ENCODE peak calls at places on chromosomes 5 and 9, in four cellular contexts. A is non-pigmented ciliary epithelial cell, X is Daoy, L is aorta. B is an unnamed sample.
A peak's percentile ranks its signal among the peaks of the same experiment; 100 is the strongest.

GRCh38 chr9:5269249-5269715 is 35.2 kb downstream of the RLN2 start:
- DNase-seq in L (no peak), X (peak; percentile 88), A (peak; percentile 60), B (peak; percentile 20)

GRCh38 chr9:92612816-92613215 is 57.1 kb downstream of the IPPK start:
- DNase-seq in X (no peak), L (no peak), A (no peak), B (no peak)

GRCh38 chr9:128587453-128587852 is 35.1 kb downstream of the SPTAN1 start:
- DNase-seq in A (no peak), X (no peak), L (no peak), B (no peak)

GRCh38 chr5:75338408-75338807 is 1.4 kb downstream of the HMGCR start:
- DNase-seq in X (no peak), A (no peak), L (no peak), B (peak; percentile 26)

GRCh38 chr5:16891043-16891442 is 45.0 kb downstream of the MYO10 start:
- DNase-seq in L (no peak), X (no peak), A (no peak), B (no peak)

GRCh38 chr5:169717298-169717697 is 80.2 kb downstream of the DOCK2 start:
- DNase-seq in A (no peak), X (peak; percentile 77), L (no peak), B (peak; percentile 29)

GRCh38 chr5:93017854-93018253 is 563.2 kb downstream of the NR2F1-AS1 start:
- DNase-seq in X (peak; percentile 28), L (no peak), A (peak; percentile 45), B (peak; percentile 35)

GRCh38 chr5:43675357-43675756 is 72.4 kb downstream of the NNT start:
- DNase-seq in X (no peak), A (no peak), L (no peak), B (no peak)

GRCh38 chr9:124212381-124213050 is 45.2 kb upstream of the NEK6 start:
- DNase-seq in A (peak; percentile 51), L (peak; percentile 4), X (peak; percentile 75), B (no peak)

GRCh38 chr9:70587143-70587710 is 172.8 kb upstream of the KLF9 start:
- DNase-seq in L (no peak), A (no peak), X (peak; percentile 49), B (no peak)

GRCh38 chr9:29285818-29286217 is 1712.5 kb upstream of the C9orf72 start:
- DNase-seq in L (no peak), A (no peak), X (no peak), B (no peak)

GRCh38 chr5:169551146-169551545 is 32.4 kb upstream of the SPDL1 start:
- DNase-seq in L (no peak), X (no peak), A (no peak), B (no peak)

GRCh38 chr9:15697459-15697858 is 144.6 kb downstream of the CCDC171 start:
- DNase-seq in L (no peak), X (peak; percentile 60), A (peak; percentile 34), B (peak; percentile 37)

GRCh38 chr5:172820046-172820767 is 13.8 kb upstream of the ERGIC1 start:
- DNase-seq in X (peak; percentile 77), L (no peak), A (no peak), B (no peak)

GRCh38 chr5:151004499-151004898 is 15.9 kb upstream of the GPX3 start:
- DNase-seq in A (no peak), L (no peak), X (no peak), B (no peak)

GRCh38 chr5:33340195-33340594 is 100.6 kb upstream of the TARS1 start:
- DNase-seq in A (no peak), X (no peak), L (no peak), B (no peak)

GRCh38 chr5:155915626-155916025 is 411.3 kb upstream of the SGCD start:
- DNase-seq in A (no peak), L (no peak), X (no peak), B (no peak)

GRCh38 chr9:132833451-132834130 is 44.5 kb downstream of the AK8 start:
- DNase-seq in X (no peak), A (no peak), L (no peak), B (no peak)

GRCh38 chr9:69149321-69149807 is 24.7 kb upstream of the TJP2 start:
- DNase-seq in X (no peak), L (no peak), A (peak; percentile 81), B (no peak)

GRCh38 chr5:176803943-176804498 is 6.3 kb upstream of the UNC5A start:
- DNase-seq in L (no peak), X (peak; percentile 59), A (no peak), B (peak; percentile 77)

GRCh38 chr9:14396171-14396570 is 82.2 kb upstream of the NFIB start:
- DNase-seq in L (no peak), X (no peak), A (no peak), B (no peak)

GRCh38 chr9:134407123-134407779 is 81.0 kb downstream of the RXRA start:
- DNase-seq in A (peak; percentile 42), L (peak; percentile 97), X (peak; percentile 98), B (peak; percentile 86)

GRCh38 chr9:121281614-121282291 is 13.8 kb downstream of the GSN start:
- DNase-seq in X (peak; percentile 90), L (peak; percentile 89), A (no peak), B (peak; percentile 77)

GRCh38 chr9:82488702-82489578 is 500.4 kb downstream of the SPATA31D1 start:
- DNase-seq in L (no peak), X (peak; percentile 77), A (peak; percentile 76), B (no peak)

GRCh38 chr5:60687927-60688720 is 11.8 kb downstream of the DEPDC1B start:
- DNase-seq in X (peak; percentile 56), A (peak; percentile 37), L (no peak), B (peak; percentile 86)

GRCh38 chr5:107542428-107542827 is 128.3 kb downstream of the EFNA5 start:
- DNase-seq in L (peak; percentile 86), X (peak; percentile 93), A (peak; percentile 90), B (peak; percentile 64)

GRCh38 chr5:87361031-87361443 is 51.7 kb downstream of the CCNH start:
- DNase-seq in X (no peak), L (no peak), A (no peak), B (no peak)

GRCh38 chr9:121107041-121107440 is 32.3 kb downstream of the CNTRL start:
- DNase-seq in A (no peak), L (no peak), X (no peak), B (peak; percentile 33)

GRCh38 chr5:71748360-71748759 is 29.3 kb downstream of the CARTPT start:
- DNase-seq in A (no peak), L (no peak), X (no peak), B (no peak)

GRCh38 chr9:21504894-21505293 is 22.8 kb upstream of the IFNE start:
- DNase-seq in L (no peak), X (no peak), A (no peak), B (no peak)

GRCh38 chr5:115349001-115349817 is 52.8 kb upstream of the CCDC112 start:
- DNase-seq in A (peak; percentile 79), L (no peak), X (peak; percentile 85), B (no peak)

GRCh38 chr5:6733411-6734242 is 20.4 kb downstream of the TENT4A start:
- DNase-seq in L (no peak), X (peak; percentile 39), A (peak; percentile 72), B (no peak)

GRCh38 chr9:30201024-30201423 is 2183.4 kb upstream of the ACO1 start:
- DNase-seq in L (no peak), A (no peak), X (no peak), B (no peak)

B was measured in trophoblast cell.